ENCODE peak calls at places on chromosomes 11 and 22, in six cellular contexts. B is cardiac fibroblast, P is GM12865, T is endothelial cell of umbilical vein, R is tibial artery, A is vagina. J is an unnamed sample.

GRCh38 chr11:40118780-40119179 is 1340.7 kb downstream of the LRRC4C start:
- DNase-seq in R (no peak), A (no peak), T (no peak), P (no peak), B (no peak), J (no peak)

GRCh38 chr11:12222099-12222751 is 111.8 kb downstream of the MICAL2 start:
- DNase-seq in A (no peak), P (no peak), R (no peak), B (peak), T (no peak), J (no peak)

GRCh38 chr22:44667829-44668189 is 34.2 kb upstream of the PRR5 start:
- DNase-seq in T (no peak), B (no peak), R (no peak), P (no peak), A (no peak), J (no peak)

GRCh38 chr22:40240671-40241070 is 62.9 kb downstream of the TNRC6B start:
- DNase-seq in P (no peak), A (no peak), B (no peak), T (no peak), R (no peak), J (no peak)

GRCh38 chr11:80054582-80055165 is 613.8 kb upstream of the TENM4 start:
- DNase-seq in R (no peak), T (no peak), P (no peak), A (no peak), B (no peak), J (no peak)

GRCh38 chr11:64605656-64606585 is 14.9 kb downstream of the SLC22A12 start:
- DNase-seq in P (no peak), T (no peak), B (no peak), R (no peak), A (no peak), J (no peak)

GRCh38 chr11:67486481-67487195 is 3.8 kb downstream of the AIP start:
- DNase-seq in R (no peak), B (no peak), A (no peak), T (no peak), P (peak), J (peak)

GRCh38 chr11:36363361-36364272 is 67.5 kb downstream of the PRR5L start:
- DNase-seq in B (no peak), A (no peak), P (no peak), R (no peak), T (peak), J (no peak)

GRCh38 chr11:57772562-57772961 is 11.0 kb downstream of the CTNND1 start:
- DNase-seq in B (no peak), A (no peak), R (no peak), T (no peak), P (no peak), J (no peak)

GRCh38 chr11:132942611-132943324 is 589.5 kb downstream of the OPCML start:
- DNase-seq in T (no peak), P (no peak), A (no peak), B (no peak), R (no peak), J (no peak)

GRCh38 chr22:36334081-36334831 is 53.5 kb downstream of the MYH9 start:
- DNase-seq in B (no peak), P (no peak), T (no peak), R (peak), A (no peak), J (no peak)

GRCh38 chr11:63613517-63614135 is 607 bp downstream of the PLAAT3 start:
- DNase-seq in P (peak), A (no peak), B (peak), T (peak), R (peak), J (no peak)

GRCh38 chr11:92413757-92414513 is 189.3 kb downstream of the FAT3 start:
- DNase-seq in P (peak), R (no peak), A (no peak), T (no peak), B (no peak), J (peak)

GRCh38 chr22:29121124-29121523 is 48.3 kb downstream of the KREMEN1 start:
- DNase-seq in P (no peak), B (peak), T (no peak), A (no peak), R (no peak), J (no peak)

GRCh38 chr11:106011481-106011880 is 10.6 kb downstream of the MSANTD4 start:
- DNase-seq in T (no peak), P (no peak), B (peak), A (no peak), R (no peak), J (no peak)

GRCh38 chr11:83948205-83948604 is 662.0 kb upstream of the CCDC90B start:
- DNase-seq in B (no peak), T (no peak), R (no peak), A (no peak), P (no peak), J (no peak)

GRCh38 chr11:29957406-29957805 is 59.4 kb downstream of the KCNA4 start:
- DNase-seq in P (no peak), R (no peak), T (no peak), B (no peak), A (no peak), J (no peak)

GRCh38 chr11:79244175-79244804 is 196.5 kb downstream of the TENM4 start:
- DNase-seq in P (no peak), R (no peak), A (no peak), T (no peak), B (peak), J (no peak)

GRCh38 chr11:84524422-84525051 is 1102.6 kb downstream of the DLG2 start:
- DNase-seq in T (no peak), B (peak), P (peak), A (no peak), R (no peak), J (no peak)

GRCh38 chr11:76672431-76673163 is 2.0 kb upstream of the LRRC32 start:
- DNase-seq in T (no peak), A (no peak), P (peak), B (peak), R (no peak), J (peak)

GRCh38 chr11:63931045-63931444 is 7.8 kb upstream of the NAA40 start:
- DNase-seq in A (no peak), B (no peak), T (no peak), R (no peak), P (no peak), J (no peak)

GRCh38 chr11:92845390-92846185 is 123.9 kb upstream of the MTNR1B start:
- DNase-seq in T (no peak), A (no peak), R (no peak), P (no peak), B (no peak), J (no peak)

GRCh38 chr22:35549338-35549737 is 8.7 kb downstream of the RASD2 start:
- DNase-seq in P (no peak), T (no peak), A (no peak), B (peak), R (no peak), J (no peak)

GRCh38 chr11:120912504-120912903 is 111.4 kb upstream of the TBCEL start:
- DNase-seq in R (no peak), B (peak), T (peak), P (peak), A (no peak), J (no peak)

GRCh38 chr22:43777204-43777671 is 34.9 kb downstream of the EFCAB6 start:
- DNase-seq in T (peak), A (no peak), R (no peak), P (no peak), B (peak), J (no peak)

DNA sequence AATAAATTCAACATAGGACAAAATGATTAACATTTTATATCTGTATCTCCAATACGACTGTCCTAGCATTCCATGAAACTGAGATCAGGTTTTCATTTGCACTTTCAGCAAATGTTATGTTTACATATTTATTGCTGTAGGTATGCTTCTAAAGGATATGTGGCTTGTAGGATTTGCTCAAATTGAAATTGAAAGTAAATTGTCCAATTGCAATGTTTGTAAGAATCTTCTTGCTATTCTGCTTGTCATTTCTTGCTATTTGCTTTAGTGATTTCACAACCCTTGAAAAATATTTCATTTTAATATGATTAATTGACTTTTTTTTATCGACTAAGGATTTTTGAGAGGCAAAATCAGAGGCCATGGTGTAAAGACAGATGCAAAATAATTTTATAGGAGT is 904.2 kb upstream of the RAG2 start:
- DNase-seq in B (peak), A (no peak), P (peak), R (no peak), T (no peak), J (no peak)
- H3K4me3 ChIP-seq in B (no peak), A (no peak), P (no peak), R (no peak), T (no peak), J (no peak)

DNA sequence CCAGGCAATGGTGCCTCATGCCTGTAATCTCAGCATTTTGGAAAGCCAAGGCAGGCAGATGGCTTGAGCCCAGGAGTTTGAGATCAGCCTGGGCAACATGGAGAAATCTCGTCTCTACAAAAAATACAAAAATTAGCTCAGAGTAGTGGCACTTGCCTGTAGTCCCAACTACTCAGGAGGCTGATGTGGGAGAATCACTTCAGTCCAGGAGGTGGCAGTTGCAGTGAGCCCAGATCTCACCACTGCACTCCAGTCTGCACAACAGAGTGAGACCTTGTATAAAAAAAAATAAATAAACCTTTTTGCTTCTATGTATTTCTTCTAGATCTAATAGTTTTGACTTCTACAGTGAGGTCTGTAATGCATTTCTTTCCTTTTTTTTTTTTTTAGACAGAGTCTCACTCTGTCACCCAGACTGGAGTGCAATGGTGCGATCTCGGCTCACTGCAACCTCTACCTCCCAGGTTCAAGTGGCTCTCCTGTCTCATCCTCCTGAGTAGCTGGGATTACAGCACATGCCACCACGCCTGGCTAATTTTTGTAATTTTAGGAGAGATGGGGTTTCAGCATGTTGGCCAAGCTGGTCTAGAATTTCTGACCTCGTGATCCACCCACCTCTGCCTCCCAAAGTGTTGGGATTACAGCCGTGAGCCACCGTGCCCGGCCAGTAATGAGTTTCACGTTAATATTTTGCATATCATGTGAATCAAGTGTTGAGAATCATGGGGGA is 18.1 kb upstream of the RDX start:
- DNase-seq in P (no peak), A (no peak), B (no peak), T (no peak), R (no peak), J (no peak)
- TF ChIP-seq CTCF in P (no peak), A (no peak), B (no peak), T (no peak), R (no peak), J (no peak)

DNA sequence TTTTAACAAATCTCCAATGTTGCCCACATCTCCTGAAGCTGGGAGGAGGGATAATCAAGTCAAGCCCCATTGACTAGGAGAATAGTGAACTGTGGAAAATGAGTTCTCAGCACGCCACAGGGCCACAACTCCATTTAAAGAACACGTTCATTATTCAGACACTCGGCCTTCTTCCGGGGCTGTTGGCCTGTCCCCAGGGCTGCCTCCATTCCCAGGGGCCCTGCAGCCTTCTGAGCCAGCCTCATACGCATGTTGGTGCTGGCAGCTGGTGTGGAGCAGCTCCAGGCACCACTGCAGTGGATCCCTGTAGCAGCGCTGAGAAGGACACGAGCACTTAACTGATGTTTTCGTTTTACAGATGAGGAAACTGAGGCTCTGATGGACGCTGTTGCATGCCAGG is 87.5 kb upstream of the RCN1 start:
- DNase-seq in T (no peak), A (no peak), P (peak), R (no peak), B (no peak), J (no peak)
- H3K4me3 ChIP-seq in T (no peak), A (no peak), P (no peak), R (no peak), B (no peak), J (no peak)

DNA sequence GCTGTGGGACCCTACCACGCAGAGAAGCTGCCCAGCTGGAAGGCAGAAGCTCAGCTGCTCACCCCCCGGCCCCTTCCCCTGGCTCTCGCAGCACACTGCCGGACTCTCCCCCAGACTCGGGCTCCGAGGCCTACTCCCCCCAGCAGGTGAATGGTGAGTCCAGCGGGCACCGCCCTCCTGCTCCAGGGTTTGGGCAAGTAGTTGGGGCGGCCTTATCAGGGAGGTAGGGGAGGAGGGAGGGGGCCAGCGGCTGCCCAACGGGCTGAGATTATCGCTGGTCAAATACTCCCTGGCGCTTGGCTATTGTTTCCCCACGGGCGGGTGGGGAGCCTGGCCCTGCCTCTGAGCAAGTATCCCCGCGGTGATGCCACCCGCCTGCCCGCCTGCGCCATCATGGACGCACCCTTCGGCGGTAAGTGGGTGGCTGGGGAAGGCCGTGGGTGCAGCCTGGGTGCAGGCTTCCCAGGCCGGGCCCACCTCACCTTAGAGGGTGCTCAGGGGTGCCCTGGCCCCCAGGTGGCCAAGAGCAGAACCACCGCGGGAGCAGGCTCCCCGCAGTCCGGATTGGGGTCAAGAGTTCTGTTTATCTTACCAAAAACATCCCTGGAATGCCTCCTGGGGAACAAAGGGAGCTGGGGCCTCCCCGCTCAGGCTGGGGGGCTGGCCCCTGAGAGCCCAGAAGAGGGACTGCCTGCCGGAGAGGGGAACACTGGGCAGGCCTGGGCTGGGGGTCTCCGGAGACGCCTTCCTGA is 16.9 kb downstream of the MYRF start:
- DNase-seq in B (peak), T (no peak), R (no peak), P (no peak), A (no peak), J (no peak)
- TF ChIP-seq CTCF in B (peak), T (peak), R (no peak), P (peak), A (no peak), J (peak)

GRCh38 chr22:19879248-19879575 is 24.5 kb upstream of the GNB1L start:
- DNase-seq in B (no peak), R (peak), P (no peak), A (no peak), T (no peak), J (no peak)

GRCh38 chr22:19882446-19883381 is 28.0 kb upstream of the GNB1L start:
- DNase-seq in B (no peak), P (no peak), A (no peak), T (no peak), R (peak), J (no peak)

GRCh38 chr22:19879996-19880785 is 25.5 kb upstream of the GNB1L start:
- DNase-seq in T (no peak), R (peak), B (no peak), P (no peak), A (no peak), J (no peak)

GRCh38 chr22:19879651-19879995 is 24.9 kb upstream of the GNB1L start:
- DNase-seq in T (no peak), P (no peak), B (no peak), A (no peak), R (peak), J (no peak)

GRCh38 chr22:19880786-19881569 is 26.3 kb upstream of the GNB1L start:
- DNase-seq in B (peak), A (no peak), R (peak), T (peak), P (no peak), J (no peak)
- H3K4me3 ChIP-seq in B (no peak), A (peak), R (no peak), T (peak), P (no peak), J (no peak)

GRCh38 chr22:20430101-20430640 is 7.5 kb downstream of the SCARF2 start:
- DNase-seq in R (peak), B (no peak), A (no peak), T (no peak), P (no peak), J (no peak)

GRCh38 chr22:20431520-20432237 is 5.9 kb downstream of the SCARF2 start:
- DNase-seq in B (no peak), A (no peak), T (no peak), R (peak), P (no peak), J (no peak)

GRCh38 chr22:20429254-20430100 is 8.1 kb downstream of the SCARF2 start:
- DNase-seq in B (no peak), T (no peak), R (peak), P (peak), A (peak), J (no peak)

GRCh38 chr22:20432244-20432686 is 5.4 kb downstream of the SCARF2 start:
- DNase-seq in R (peak), B (no peak), A (peak), T (no peak), P (no peak), J (no peak)

GRCh38 chr22:20430641-20431519 is 6.7 kb downstream of the SCARF2 start:
- DNase-seq in A (no peak), P (peak), R (peak), T (peak), B (no peak), J (no peak)
- TF ChIP-seq CTCF in A (no peak), P (peak), R (peak), T (peak), B (no peak), J (peak)

GRCh38 chr22:22937894-22938480 is 50.4 kb downstream of the IGLL5 start:
- DNase-seq in A (no peak), P (no peak), T (no peak), R (no peak), B (no peak), J (no peak)

GRCh38 chr22:22935546-22936157 is 48.0 kb downstream of the IGLL5 start:
- DNase-seq in T (no peak), P (peak), B (no peak), A (no peak), R (no peak), J (peak)

GRCh38 chr22:22935056-22935545 is 47.5 kb downstream of the IGLL5 start:
- DNase-seq in R (no peak), T (no peak), A (no peak), B (no peak), P (no peak), J (no peak)

GRCh38 chr22:22936915-22937656 is 49.5 kb downstream of the IGLL5 start:
- DNase-seq in B (no peak), A (no peak), T (no peak), R (no peak), P (no peak), J (no peak)

DNA sequence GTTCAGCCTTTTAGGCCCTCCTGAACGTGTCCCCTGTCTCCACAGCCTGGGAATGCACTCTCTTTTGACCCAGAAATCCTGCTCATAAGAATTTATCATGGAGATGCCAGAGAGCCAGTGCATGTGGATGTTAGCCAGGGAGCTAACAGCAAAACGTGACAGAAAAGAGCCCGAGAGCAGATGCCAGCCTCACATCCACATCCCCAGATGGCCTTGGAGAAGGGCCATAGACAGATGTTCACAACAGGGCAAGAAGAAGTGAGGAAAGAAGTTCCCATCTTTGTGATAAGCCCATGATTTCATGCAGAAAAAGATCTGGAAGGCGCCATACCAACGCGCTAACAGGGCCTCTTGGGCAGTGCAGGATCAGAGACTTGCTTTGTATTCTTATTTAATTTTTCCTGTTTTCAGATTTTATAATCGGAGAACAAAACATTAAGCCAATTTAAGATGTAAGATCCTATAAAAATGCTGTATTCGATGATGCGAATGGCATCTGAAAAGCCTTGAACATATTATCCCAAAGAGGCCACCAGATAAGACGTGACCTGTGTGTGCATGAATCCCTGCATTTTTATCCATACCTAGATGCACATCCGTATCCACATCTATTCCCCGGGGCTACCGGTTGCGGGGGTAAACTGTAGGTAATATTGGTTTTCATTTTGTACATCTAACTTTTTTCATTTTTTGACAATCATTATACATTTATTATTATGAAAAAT is 48.7 kb downstream of the IGLL5 start:
- DNase-seq in B (no peak), P (no peak), R (no peak), T (no peak), A (no peak), J (no peak)
- H3K4me3 ChIP-seq in B (no peak), P (peak), R (no peak), T (no peak), A (no peak), J (no peak)

GRCh38 chr11:788953-789940 is 643 bp downstream of the CEND1 start:
- DNase-seq in R (no peak), P (peak), A (no peak), B (no peak), T (no peak), J (no peak)

GRCh38 chr11:787084-787675 is 2.7 kb downstream of the CEND1 start:
- DNase-seq in P (no peak), A (no peak), B (no peak), R (no peak), T (no peak), J (no peak)

GRCh38 chr11:789951-790350 is at the start of gene CEND1:
- DNase-seq in R (no peak), T (no peak), B (peak), P (peak), A (no peak), J (no peak)

GRCh38 chr11:786235-787083 is 3.4 kb downstream of the CEND1 start:
- DNase-seq in T (no peak), P (no peak), R (no peak), B (no peak), A (no peak), J (no peak)

GRCh38 chr11:788009-788640 is 1.8 kb downstream of the CEND1 start:
- DNase-seq in A (no peak), B (no peak), R (no peak), P (no peak), T (no peak), J (no peak)
- TF ChIP-seq CTCF in A (no peak), B (no peak), R (no peak), P (peak), T (peak), J (peak)

GRCh38 chr11:46345131-46345597 is 2.1 kb upstream of the DGKZ start:
- DNase-seq in P (peak), B (no peak), T (peak), A (no peak), R (no peak), J (no peak)
- H3K4me3 ChIP-seq in P (peak), B (no peak), T (peak), A (peak), R (peak), J (peak)